ENCODE peak calls at places on chromosomes 3 and 15, in six cellular contexts. R is RWPE1; B is cardiac muscle cell; T is fibroblast of lung; C is WERI-Rb-1; Q is CD8-positive, alpha-beta T cell. X is an unnamed sample.

GRCh38 chr3:10468611-10469354 is 36.6 kb downstream of the ATP2B2 start:
- DNase-seq in B (no peak), T (no peak), C (no peak), R (no peak), Q (no peak), X (no peak)

GRCh38 chr3:195160257-195160898 is 110.6 kb downstream of the XXYLT1 start:
- DNase-seq in T (peak), Q (no peak), C (no peak), R (no peak), B (peak), X (no peak)

GRCh38 chr3:64209866-64210609 is 15.2 kb downstream of the PRICKLE2 start:
- DNase-seq in Q (no peak), B (peak), R (no peak), T (peak), C (no peak), X (no peak)

GRCh38 chr3:138465451-138465850 is 31.0 kb downstream of the ESYT3 start:
- DNase-seq in R (no peak), C (no peak), B (no peak), Q (no peak), T (no peak), X (no peak)

GRCh38 chr3:177109688-177110087 is 87.6 kb downstream of the TBL1XR1 start:
- DNase-seq in B (no peak), T (no peak), Q (no peak), C (no peak), R (no peak), X (no peak)

GRCh38 chr3:75906555-75907112 is 121.3 kb upstream of the ZNF717 start:
- DNase-seq in R (no peak), B (no peak), Q (no peak), C (peak), T (peak), X (no peak)

GRCh38 chr3:157353657-157354056 is 83.0 kb upstream of the PTX3 start:
- DNase-seq in T (no peak), Q (no peak), C (no peak), B (no peak), R (no peak), X (no peak)

GRCh38 chr15:51172190-51172589 is 77.5 kb upstream of the TNFAIP8L3 start:
- DNase-seq in R (no peak), Q (no peak), B (peak), C (no peak), T (peak), X (no peak)

GRCh38 chr3:197404754-197405153 is 106.3 kb upstream of the DLG1 start:
- DNase-seq in R (no peak), B (peak), C (no peak), T (no peak), Q (no peak), X (no peak)

GRCh38 chr3:133457465-133458067 is 57.7 kb downstream of the BFSP2 start:
- DNase-seq in Q (no peak), T (peak), R (no peak), B (peak), C (no peak), X (no peak)

GRCh38 chr3:164250923-164251322 is 827.4 kb downstream of the SI start:
- DNase-seq in Q (no peak), B (no peak), C (no peak), R (no peak), T (no peak), X (no peak)

GRCh38 chr3:89025185-89025584 is 82.2 kb upstream of the EPHA3 start:
- DNase-seq in Q (no peak), C (no peak), R (peak), T (no peak), B (no peak), X (no peak)

GRCh38 chr3:128873623-128874022 is 5.8 kb upstream of the ACAD9 start:
- DNase-seq in B (no peak), C (no peak), R (no peak), Q (no peak), T (no peak), X (no peak)

GRCh38 chr3:49462222-49462621 is 7.8 kb upstream of the DAG1 start:
- DNase-seq in C (peak), R (no peak), T (no peak), Q (no peak), B (peak), X (no peak)

GRCh38 chr3:11803977-11804903 is 42.4 kb downstream of the TAMM41 start:
- DNase-seq in C (peak), T (peak), B (peak), Q (peak), R (peak), X (no peak)

GRCh38 chr3:41026394-41027177 is 172.7 kb upstream of the CTNNB1 start:
- DNase-seq in R (no peak), C (peak), Q (no peak), T (peak), B (peak), X (no peak)

GRCh38 chr3:7667774-7668173 is 806.9 kb downstream of the GRM7 start:
- DNase-seq in C (no peak), Q (no peak), T (no peak), R (no peak), B (no peak), X (no peak)

GRCh38 chr3:44924102-44925084 is 50.0 kb downstream of the TGM4 start:
- DNase-seq in Q (no peak), B (peak), T (no peak), C (no peak), R (no peak), X (no peak)

GRCh38 chr3:187265461-187265955 is 26.0 kb downstream of the MASP1 start:
- DNase-seq in B (no peak), R (no peak), Q (no peak), T (no peak), C (no peak), X (no peak)

GRCh38 chr3:189355481-189356201 is 183.9 kb downstream of the TPRG1 start:
- DNase-seq in C (no peak), T (peak), Q (peak), B (peak), R (peak), X (peak)

GRCh38 chr3:119125742-119126507 is 20.0 kb upstream of the TEX55 start:
- DNase-seq in Q (no peak), T (no peak), R (no peak), B (no peak), C (peak), X (no peak)

GRCh38 chr3:14441920-14442300 is 39.5 kb downstream of the SLC6A6 start:
- DNase-seq in R (no peak), C (no peak), T (no peak), Q (no peak), B (no peak), X (no peak)

GRCh38 chr3:106454497-106454896 is 585.7 kb upstream of the CBLB start:
- DNase-seq in Q (no peak), T (no peak), R (no peak), B (no peak), C (no peak), X (no peak)

GRCh38 chr15:44186724-44187123 is 8.3 kb downstream of the FRMD5 start:
- DNase-seq in C (no peak), R (no peak), T (no peak), Q (no peak), B (no peak), X (no peak)

GRCh38 chr15:69132430-69132829 is 28.0 kb upstream of the GLCE start:
- DNase-seq in Q (no peak), C (no peak), R (no peak), T (no peak), B (no peak), X (no peak)

GRCh38 chr3:124883191-124883747 is 3.9 kb downstream of the ITGB5 start:
- DNase-seq in B (no peak), C (no peak), R (no peak), T (no peak), Q (no peak), X (no peak)

DNA sequence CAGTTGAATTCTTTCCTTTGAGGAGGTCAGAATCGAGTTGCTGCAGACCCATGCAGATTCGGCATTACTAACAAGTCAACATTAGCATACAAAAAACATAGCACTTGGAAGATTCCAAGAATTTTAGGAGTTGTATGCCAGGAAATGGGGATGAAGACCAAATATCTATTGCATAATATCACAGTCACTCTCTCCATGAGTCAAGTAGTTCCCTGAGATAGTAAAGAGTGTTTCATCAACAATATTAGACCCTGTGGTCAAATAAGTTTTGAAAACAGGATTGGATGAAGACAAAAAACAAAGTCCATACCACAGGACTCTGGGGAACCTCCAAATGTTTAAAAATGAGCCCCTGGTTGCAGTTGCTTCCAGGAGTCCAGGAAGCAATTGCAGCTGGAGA is 11.0 kb upstream of the FYCO1 start:
- DNase-seq in T (peak), Q (no peak), R (peak), B (peak), C (no peak), X (no peak)
- H3K27ac ChIP-seq in T (no peak), Q (no peak), R (no peak), B (no peak), C (no peak), X (no peak)

GRCh38 chr3:26521261-26521660 is 101.3 kb upstream of the LRRC3B start:
- DNase-seq in B (no peak), T (no peak), C (no peak), Q (no peak), R (no peak), X (no peak)

GRCh38 chr3:26522919-26523318 is 99.7 kb upstream of the LRRC3B start:
- DNase-seq in Q (no peak), T (no peak), R (no peak), C (peak), B (no peak), X (no peak)
- TF ChIP-seq CTCF in Q (no peak), T (no peak), R (no peak), C (no peak), B (no peak), X (no peak)

DNA sequence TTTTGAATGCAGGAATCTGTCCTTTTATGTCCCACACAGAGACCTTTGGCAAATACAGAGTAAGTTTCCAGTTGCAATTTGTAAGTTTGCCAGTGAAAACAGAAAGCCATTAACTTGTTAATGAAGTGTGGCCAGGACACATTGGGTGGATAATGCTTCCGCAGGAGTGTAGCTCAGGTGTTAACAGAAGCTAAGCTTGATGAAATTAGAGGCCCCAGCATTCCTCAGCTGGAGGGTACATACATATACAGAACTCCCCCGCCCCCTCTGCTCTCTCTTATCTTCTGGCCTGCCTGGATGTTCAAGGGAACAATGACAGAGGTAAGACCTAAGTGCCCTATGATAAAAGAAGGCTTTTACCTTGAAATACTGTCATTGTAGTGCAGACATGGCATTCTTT is 8.2 kb upstream of the LRRC2 start:
- DNase-seq in R (no peak), Q (no peak), T (no peak), C (no peak), B (no peak), X (no peak)
- H3K27ac ChIP-seq in R (no peak), Q (no peak), T (no peak), C (no peak), B (peak), X (no peak)

DNA sequence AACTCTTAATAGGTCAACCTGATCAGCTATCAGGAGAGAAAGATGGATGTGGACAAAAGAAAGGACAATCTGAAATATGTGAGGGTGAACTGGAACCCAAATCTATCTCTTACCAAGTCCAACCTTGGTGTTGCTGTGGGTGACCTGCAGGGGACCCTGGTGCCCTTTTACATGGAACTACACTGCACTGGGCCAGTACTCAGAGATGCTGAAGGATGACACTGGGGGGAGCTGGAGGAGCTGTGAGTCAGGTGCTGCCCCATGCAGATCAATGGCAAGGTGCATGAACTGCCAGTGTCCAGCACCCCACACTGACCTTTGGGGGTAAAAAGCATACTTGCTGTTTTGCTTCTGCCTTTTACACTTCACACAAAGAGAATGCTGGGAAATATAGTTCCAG is 55.6 kb upstream of the TBC1D5 start:
- DNase-seq in R (no peak), C (peak), B (no peak), Q (no peak), T (no peak), X (no peak)
- TF ChIP-seq CTCF in R (no peak), C (no peak), B (no peak), Q (no peak), T (no peak), X (no peak)

X was measured in CD4-positive, alpha-beta T cell.